ENCODE peak calls at places on chromosomes 12 and 14, in nine cellular contexts. One of them, this sample, is unnamed.

GRCh38 chr12:72272731-72273498 is 745 bp downstream of the TRHDE start:
- DNase-seq in uterus: peak; percentile 21
- DNase-seq in H7: peak; percentile 65
- DNase-seq in cardiac muscle cell: peak; percentile 6
- DNase-seq in activated CD4-positive, alpha-beta memory T cell treated with anti-CD3 and anti-CD28 coated beads, Interleukin-2, amount 10 ng/mL, durations not matched to agents 7 days and 5 days: no peak
- DNase-seq in ACHN: no peak
- DNase-seq in HFFc6: peak; percentile 63
- DNase-seq in A549: no peak
- DNase-seq in non-pigmented ciliary epithelial cell: no peak
- DNase-seq in this sample: peak; percentile 14

GRCh38 chr12:40068416-40068815 is 37.5 kb downstream of the SLC2A13 start:
- DNase-seq in uterus: no peak
- DNase-seq in H7: no peak
- DNase-seq in cardiac muscle cell: no peak
- DNase-seq in activated CD4-positive, alpha-beta memory T cell treated with anti-CD3 and anti-CD28 coated beads, Interleukin-2, amount 10 ng/mL, durations not matched to agents 7 days and 5 days: no peak
- DNase-seq in ACHN: no peak
- DNase-seq in HFFc6: no peak
- DNase-seq in A549: no peak
- DNase-seq in non-pigmented ciliary epithelial cell: no peak
- DNase-seq in this sample: no peak

GRCh38 chr14:20698018-20698329 is 9.4 kb downstream of the ANG start:
- DNase-seq in uterus: no peak
- DNase-seq in H7: no peak
- DNase-seq in cardiac muscle cell: no peak
- DNase-seq in activated CD4-positive, alpha-beta memory T cell treated with anti-CD3 and anti-CD28 coated beads, Interleukin-2, amount 10 ng/mL, durations not matched to agents 7 days and 5 days: no peak
- DNase-seq in ACHN: no peak
- DNase-seq in HFFc6: no peak
- DNase-seq in A549: no peak
- DNase-seq in non-pigmented ciliary epithelial cell: no peak
- DNase-seq in this sample: no peak

GRCh38 chr12:129844662-129845061 is 59.2 kb downstream of the TMEM132D start:
- DNase-seq in uterus: no peak
- DNase-seq in H7: no peak
- DNase-seq in cardiac muscle cell: no peak
- DNase-seq in activated CD4-positive, alpha-beta memory T cell treated with anti-CD3 and anti-CD28 coated beads, Interleukin-2, amount 10 ng/mL, durations not matched to agents 7 days and 5 days: no peak
- DNase-seq in ACHN: no peak
- DNase-seq in HFFc6: no peak
- DNase-seq in A549: no peak
- DNase-seq in non-pigmented ciliary epithelial cell: peak; percentile 37
- DNase-seq in this sample: no peak

GRCh38 chr14:33839193-33840076 is 111.4 kb downstream of the EGLN3 start:
- DNase-seq in uterus: peak; percentile 53
- DNase-seq in H7: peak; percentile 63
- DNase-seq in cardiac muscle cell: peak; percentile 67
- DNase-seq in activated CD4-positive, alpha-beta memory T cell treated with anti-CD3 and anti-CD28 coated beads, Interleukin-2, amount 10 ng/mL, durations not matched to agents 7 days and 5 days: peak; percentile 61
- DNase-seq in ACHN: peak; percentile 37
- DNase-seq in HFFc6: peak; percentile 32
- DNase-seq in A549: peak; percentile 42
- DNase-seq in non-pigmented ciliary epithelial cell: no peak
- DNase-seq in this sample: peak; percentile 65

GRCh38 chr12:95460901-95461300 is 13.1 kb upstream of the METAP2 start:
- DNase-seq in uterus: no peak
- DNase-seq in H7: no peak
- DNase-seq in cardiac muscle cell: no peak
- DNase-seq in activated CD4-positive, alpha-beta memory T cell treated with anti-CD3 and anti-CD28 coated beads, Interleukin-2, amount 10 ng/mL, durations not matched to agents 7 days and 5 days: no peak
- DNase-seq in ACHN: no peak
- DNase-seq in HFFc6: no peak
- DNase-seq in A549: no peak
- DNase-seq in non-pigmented ciliary epithelial cell: no peak
- DNase-seq in this sample: no peak

GRCh38 chr14:51643137-51643536 is 8.6 kb upstream of the FRMD6 start:
- DNase-seq in uterus: no peak
- DNase-seq in H7: no peak
- DNase-seq in cardiac muscle cell: no peak
- DNase-seq in activated CD4-positive, alpha-beta memory T cell treated with anti-CD3 and anti-CD28 coated beads, Interleukin-2, amount 10 ng/mL, durations not matched to agents 7 days and 5 days: no peak
- DNase-seq in ACHN: peak; percentile 60
- DNase-seq in HFFc6: peak; percentile 95
- DNase-seq in A549: no peak
- DNase-seq in non-pigmented ciliary epithelial cell: no peak
- DNase-seq in this sample: no peak

GRCh38 chr14:100702590-100702989 is 24.1 kb upstream of the DLK1 start:
- DNase-seq in uterus: no peak
- DNase-seq in H7: no peak
- DNase-seq in cardiac muscle cell: no peak
- DNase-seq in activated CD4-positive, alpha-beta memory T cell treated with anti-CD3 and anti-CD28 coated beads, Interleukin-2, amount 10 ng/mL, durations not matched to agents 7 days and 5 days: no peak
- DNase-seq in ACHN: no peak
- DNase-seq in HFFc6: no peak
- DNase-seq in A549: no peak
- DNase-seq in non-pigmented ciliary epithelial cell: no peak
- DNase-seq in this sample: no peak

This sample was measured in colonic mucosa.